ENCODE peak calls at places on chromosomes 12 and 14, in six cellular contexts. E is choroid plexus epithelial cell, N is uterus, F is neural crest cell, B is foreskin fibroblast, P is astrocyte of the spinal cord. I is an unnamed sample.

GRCh38 chr14:104283197-104284106 is 145.1 kb downstream of the KIF26A start:
- DNase-seq in E (no peak), N (no peak), F (no peak), B (no peak), P (no peak), I (no peak)

GRCh38 chr12:127809236-127809635 is 457.7 kb upstream of the TMEM132C start:
- DNase-seq in E (peak), N (no peak), F (no peak), B (no peak), P (peak), I (no peak)

GRCh38 chr12:56334490-56334793 is 642 bp upstream of the PAN2 start:
- DNase-seq in E (no peak), N (no peak), F (no peak), B (no peak), P (no peak), I (no peak)

GRCh38 chr14:25463475-25463874 is 413.5 kb upstream of the STXBP6 start:
- DNase-seq in E (no peak), N (no peak), F (no peak), B (no peak), P (no peak), I (no peak)

GRCh38 chr14:38887696-38888095 is 215.3 kb downstream of the SEC23A start:
- DNase-seq in E (no peak), N (no peak), F (no peak), B (no peak), P (no peak), I (no peak)

GRCh38 chr12:7069386-7069785 is 8.9 kb downstream of the C1S start:
- DNase-seq in E (no peak), N (no peak), F (no peak), B (no peak), P (no peak), I (no peak)

GRCh38 chr14:75806247-75806876 is 145.3 kb downstream of the TTLL5 start:
- DNase-seq in E (peak), N (no peak), F (no peak), B (no peak), P (no peak), I (no peak)

GRCh38 chr14:103597623-103598372 is 31.2 kb upstream of the KLC1 start:
- DNase-seq in E (peak), N (peak), F (no peak), B (peak), P (peak), I (peak)

GRCh38 chr12:72699362-72699761 is 427.2 kb downstream of the TRHDE start:
- DNase-seq in E (no peak), N (no peak), F (no peak), B (no peak), P (no peak), I (no peak)

GRCh38 chr14:20714593-20715250 is 26.2 kb downstream of the ANG start:
- DNase-seq in E (peak), N (peak), F (no peak), B (peak), P (peak), I (peak)

GRCh38 chr14:65159281-65160062 is 57.2 kb upstream of the MAX start:
- DNase-seq in E (no peak), N (no peak), F (no peak), B (no peak), P (no peak), I (no peak)

GRCh38 chr12:80690513-80690912 is 16.9 kb upstream of the MYF6 start:
- DNase-seq in E (no peak), N (no peak), F (no peak), B (no peak), P (no peak), I (no peak)

GRCh38 chr12:10363922-10364838 is 25.7 kb downstream of the KLRK1 start:
- DNase-seq in E (peak), N (peak), F (no peak), B (peak), P (peak), I (no peak)

GRCh38 chr14:32336702-32337101 is 7.6 kb downstream of the AKAP6 start:
- DNase-seq in E (no peak), N (no peak), F (no peak), B (no peak), P (no peak), I (no peak)

GRCh38 chr12:98334768-98335167 is 180.6 kb upstream of the TMPO start:
- DNase-seq in E (no peak), N (no peak), F (no peak), B (no peak), P (no peak), I (no peak)

GRCh38 chr14:89576132-89576923 is 159.3 kb upstream of the FOXN3 start:
- DNase-seq in E (peak), N (no peak), F (no peak), B (no peak), P (no peak), I (no peak)

GRCh38 chr12:60106207-60106606 is 510.4 kb downstream of the SLC16A7 start:
- DNase-seq in E (peak), N (no peak), F (no peak), B (no peak), P (peak), I (no peak)

GRCh38 chr14:72315720-72316119 is 383.5 kb downstream of the RGS6 start:
- DNase-seq in E (no peak), N (no peak), F (no peak), B (no peak), P (no peak), I (no peak)

GRCh38 chr12:4270016-4270669 is 3.4 kb upstream of the CCND2 start:
- DNase-seq in E (no peak), N (no peak), F (no peak), B (no peak), P (no peak), I (no peak)

GRCh38 chr12:54419088-54419887 is at the start of gene ITGA5:
- DNase-seq in E (no peak), N (peak), F (peak), B (peak), P (peak), I (peak)

GRCh38 chr14:85024931-85025330 is 505.0 kb upstream of the FLRT2 start:
- DNase-seq in E (peak), N (no peak), F (no peak), B (peak), P (no peak), I (no peak)

GRCh38 chr12:19915392-19916192 is 452.7 kb upstream of the PDE3A start:
- DNase-seq in E (peak), N (no peak), F (no peak), B (peak), P (peak), I (no peak)
- TF ChIP-seq CTCF in E (peak), N (peak), F (peak), B (peak), P (peak), I (peak)

DNA sequence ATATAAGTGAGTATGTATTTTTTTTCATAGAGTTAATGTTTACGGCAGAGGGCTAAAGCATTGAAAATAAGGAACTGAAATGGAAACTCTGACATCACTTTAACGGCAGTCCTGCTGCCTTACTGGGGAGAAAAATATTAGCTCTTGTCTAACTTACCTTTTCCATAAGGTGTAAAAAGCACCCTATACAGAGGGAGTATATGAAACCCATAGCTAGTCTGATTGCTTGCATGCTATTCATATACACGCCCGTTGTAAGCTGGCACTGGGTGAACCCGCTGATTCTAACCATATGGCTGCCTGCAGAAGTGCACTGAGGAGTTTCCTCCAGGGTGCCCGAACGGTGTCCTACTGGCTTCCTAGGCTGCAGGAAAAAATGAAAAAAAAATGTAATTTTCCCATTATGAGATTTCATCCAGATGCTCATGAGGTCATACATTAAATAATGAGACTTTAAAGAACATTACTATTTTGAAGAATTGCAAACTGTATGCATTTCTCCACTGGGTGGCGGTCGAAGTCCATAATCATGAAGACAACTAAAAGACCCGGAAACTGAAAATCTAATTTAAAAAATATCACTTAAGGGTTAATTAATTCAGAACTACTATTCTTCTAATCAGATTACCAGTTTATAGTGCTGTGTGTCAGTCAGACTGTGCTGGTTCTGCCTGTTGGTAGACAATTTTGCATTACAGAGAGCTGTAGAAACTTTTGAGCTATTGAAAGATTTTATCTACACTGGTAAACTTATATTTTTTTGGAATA is 144.7 kb downstream of the ALX1 start:
- DNase-seq in E (peak), N (no peak), F (peak), B (peak), P (peak), I (no peak)
- TF ChIP-seq CTCF in E (peak), N (no peak), F (peak), B (peak), P (no peak), I (no peak)

GRCh38 chr12:93763746-93764147 is 86.6 kb downstream of the CRADD start:
- DNase-seq in E (no peak), N (no peak), F (no peak), B (no peak), P (no peak), I (no peak)

GRCh38 chr12:93772003-93772402 is 94.8 kb downstream of the CRADD start:
- DNase-seq in E (no peak), N (no peak), F (no peak), B (no peak), P (no peak), I (no peak)

GRCh38 chr12:93766371-93766770 is 89.2 kb downstream of the CRADD start:
- DNase-seq in E (no peak), N (no peak), F (no peak), B (no peak), P (no peak), I (no peak)

GRCh38 chr12:93766802-93767523 is 89.8 kb downstream of the CRADD start:
- DNase-seq in E (peak), N (peak), F (no peak), B (peak), P (peak), I (no peak)

GRCh38 chr12:93767524-93767863 is 90.3 kb downstream of the CRADD start:
- DNase-seq in E (no peak), N (no peak), F (no peak), B (no peak), P (no peak), I (no peak)
- TF ChIP-seq CTCF in E (no peak), N (no peak), F (no peak), B (no peak), P (no peak), I (no peak)

GRCh38 chr12:70543444-70543843 is 93.8 kb downstream of the PTPRB start:
- DNase-seq in E (peak), N (no peak), F (no peak), B (peak), P (peak), I (no peak)
- TF ChIP-seq CTCF in E (no peak), N (no peak), F (no peak), B (no peak), P (no peak), I (no peak)

GRCh38 chr12:114012744-114013431 is 46.8 kb upstream of the RBM19 start:
- DNase-seq in E (no peak), N (no peak), F (no peak), B (no peak), P (no peak), I (no peak)

GRCh38 chr12:114015851-114016250 is 49.7 kb upstream of the RBM19 start:
- DNase-seq in E (no peak), N (no peak), F (no peak), B (no peak), P (no peak), I (no peak)

GRCh38 chr12:114011711-114012110 is 45.6 kb upstream of the RBM19 start:
- DNase-seq in E (no peak), N (no peak), F (no peak), B (no peak), P (no peak), I (no peak)

GRCh38 chr12:114018669-114019068 is 52.5 kb upstream of the RBM19 start:
- DNase-seq in E (peak), N (no peak), F (no peak), B (peak), P (no peak), I (no peak)

GRCh38 chr12:114013601-114014345 is 47.6 kb upstream of the RBM19 start:
- DNase-seq in E (peak), N (no peak), F (no peak), B (peak), P (peak), I (no peak)
- TF ChIP-seq CTCF in E (peak), N (no peak), F (peak), B (peak), P (peak), I (no peak)

GRCh38 chr12:19181666-19182426 is 52.3 kb downstream of the PLEKHA5 start:
- DNase-seq in E (peak), N (no peak), F (no peak), B (no peak), P (peak), I (no peak)
- TF ChIP-seq CTCF in E (no peak), N (no peak), F (peak), B (peak), P (peak), I (no peak)

DNA sequence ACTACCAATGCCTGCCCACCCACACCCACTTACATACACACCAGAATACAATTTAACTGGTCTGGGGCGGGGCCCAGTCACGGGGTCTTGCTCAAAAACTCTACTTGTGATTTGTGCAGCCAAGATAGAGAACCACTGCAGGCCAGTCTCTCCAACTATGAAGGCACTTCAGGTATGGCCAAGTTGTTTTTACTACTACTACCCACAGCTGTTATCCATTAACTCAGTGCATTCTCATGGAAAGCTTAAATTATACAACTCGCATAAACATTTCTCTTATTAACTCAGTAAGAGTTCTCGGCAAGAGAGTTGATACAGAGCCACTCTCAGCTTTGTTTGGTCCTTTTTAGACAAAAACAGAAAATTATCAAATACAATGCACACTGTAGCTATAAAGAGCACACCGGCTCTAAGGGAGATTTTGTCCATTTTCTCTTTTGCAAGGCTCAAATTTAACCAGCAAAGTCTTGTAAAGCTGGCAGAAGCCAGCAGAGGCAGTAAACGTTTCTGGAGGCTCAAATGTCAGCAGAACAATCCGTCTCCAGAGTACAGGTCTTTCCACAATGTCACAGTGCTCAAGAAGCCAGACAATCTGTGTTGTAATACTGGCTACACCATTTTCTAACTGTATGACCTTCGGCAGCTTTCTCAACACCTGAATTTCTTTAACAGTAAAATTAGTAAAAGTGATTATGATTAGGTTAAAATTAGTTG is 85.9 kb downstream of the PTGER2 start:
- DNase-seq in E (peak), N (peak), F (no peak), B (peak), P (peak), I (no peak)
- TF ChIP-seq CTCF in E (peak), N (no peak), F (no peak), B (peak), P (peak), I (no peak)

GRCh38 chr14:29926228-29926627 is 1.4 kb downstream of the PRKD1 start:
- DNase-seq in E (no peak), N (no peak), F (no peak), B (no peak), P (no peak), I (no peak)

GRCh38 chr14:29925736-29926135 is 1.9 kb downstream of the PRKD1 start:
- DNase-seq in E (no peak), N (no peak), F (no peak), B (no peak), P (no peak), I (no peak)

GRCh38 chr14:29928342-29928640 is 644 bp upstream of the PRKD1 start:
- DNase-seq in E (no peak), N (peak), F (no peak), B (no peak), P (no peak), I (no peak)

GRCh38 chr14:29926701-29927595 is 699 bp downstream of the PRKD1 start:
- DNase-seq in E (peak), N (peak), F (peak), B (peak), P (peak), I (no peak)

GRCh38 chr14:29927596-29928341 is at the start of gene PRKD1:
- DNase-seq in E (peak), N (peak), F (peak), B (peak), P (peak), I (no peak)
- TF ChIP-seq CTCF in E (no peak), N (no peak), F (peak), B (no peak), P (peak), I (no peak)

GRCh38 chr12:14654416-14654815 is 42.0 kb downstream of the GUCY2C start:
- DNase-seq in E (no peak), N (no peak), F (no peak), B (no peak), P (no peak), I (no peak)

GRCh38 chr12:14651371-14651770 is 45.0 kb downstream of the GUCY2C start:
- DNase-seq in E (no peak), N (no peak), F (no peak), B (no peak), P (no peak), I (no peak)

GRCh38 chr12:14655284-14655683 is 41.1 kb downstream of the GUCY2C start:
- DNase-seq in E (no peak), N (no peak), F (no peak), B (no peak), P (no peak), I (no peak)

GRCh38 chr12:14654842-14655241 is 41.6 kb downstream of the GUCY2C start:
- DNase-seq in E (no peak), N (no peak), F (no peak), B (no peak), P (no peak), I (no peak)

DNA sequence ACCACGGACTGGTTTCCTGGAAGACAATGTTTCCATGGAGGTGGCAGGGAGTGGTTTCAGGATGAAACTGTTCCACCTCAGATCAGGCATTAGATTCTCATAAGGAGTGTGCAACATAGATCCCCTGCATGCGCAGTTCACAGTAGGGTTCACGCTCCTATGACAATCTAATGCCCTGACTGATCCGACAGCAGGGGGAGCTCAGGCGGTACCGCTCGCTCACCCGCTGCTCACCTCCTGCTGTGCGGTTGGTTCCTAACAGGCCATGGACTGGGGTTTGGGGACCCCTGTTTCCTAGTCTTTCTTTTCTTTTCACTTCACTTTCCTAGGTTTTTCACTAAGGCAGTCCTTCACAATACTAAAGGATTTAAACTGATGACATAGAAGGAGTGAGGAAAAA is 39.6 kb downstream of the GUCY2C start:
- DNase-seq in E (no peak), N (no peak), F (no peak), B (no peak), P (no peak), I (no peak)
- TF ChIP-seq CTCF in E (no peak), N (no peak), F (no peak), B (no peak), P (no peak), I (no peak)